ENCODE peak calls at places on chromosomes 11 and 22, in five cellular contexts. C is stimulated activated CD4-positive, alpha-beta T cell treated with anti-CD3 and anti-CD28 coated beads, Interleukin-2, amount 100 ng/mL, for 48 hours; Z is T-helper 9 cell; K is activated naive CD8-positive, alpha-beta T cell treated with anti-CD3 and anti-CD28 coated beads, Interleukin-2, amount 50 U/mL, for 24 hours; Q is HCT116. D is an unnamed sample.

GRCh38 chr22:21938071-21938822 is 14.4 kb downstream of the PPM1F start:
- DNase-seq in Q (peak), C (peak), Z (peak), K (peak), D (peak)

GRCh38 chr11:57311109-57311936 is 13.4 kb downstream of the TNKS1BP1 start:
- DNase-seq in Q (peak), C (peak), Z (no peak), K (peak), D (peak)

GRCh38 chr11:71998649-71999310 is at the start of gene IL18BP:
- DNase-seq in Q (no peak), K (no peak), Z (peak), C (peak), D (no peak)

GRCh38 chr22:28884754-28885375 is 1.5 kb downstream of the ZNRF3 start:
- DNase-seq in Q (no peak), C (no peak), K (no peak), Z (no peak), D (no peak)

GRCh38 chr11:1293619-1294015 is 15.8 kb downstream of the TOLLIP start:
- DNase-seq in Z (no peak), Q (no peak), C (no peak), K (peak), D (no peak)

GRCh38 chr11:128961645-128962044 is 19.0 kb upstream of the TP53AIP1 start:
- DNase-seq in C (no peak), Z (no peak), K (no peak), Q (no peak), D (no peak)

GRCh38 chr22:39898997-39899396 is 1.9 kb upstream of the GRAP2 start:
- DNase-seq in Q (no peak), Z (no peak), K (no peak), C (no peak), D (no peak)

GRCh38 chr11:2298131-2298794 is 3.5 kb downstream of the C11orf21 start:
- DNase-seq in Z (no peak), C (no peak), Q (no peak), K (no peak), D (no peak)

GRCh38 chr22:50058338-50059184 is 463 bp upstream of the TTLL8 start:
- DNase-seq in C (no peak), K (no peak), Z (no peak), Q (no peak), D (no peak)

GRCh38 chr11:94595061-94595460 is 27.9 kb downstream of the PIWIL4 start:
- DNase-seq in C (no peak), Z (no peak), Q (no peak), K (no peak), D (no peak)

GRCh38 chr11:19713221-19714092 is 820 bp downstream of the NAV2 start:
- DNase-seq in C (no peak), K (peak), Z (no peak), Q (no peak), D (no peak)